ENCODE peak calls at places on chromosomes 11 and 22, in seven cellular contexts. B, X, F, S, J, M and V are unnamed samples. For H3K36me3, the result is how much of the 10 kb centered on the place peaks cover.

GRCh38 chr11:106236295-106236694 is 158.8 kb downstream of the AASDHPPT start:
- DNase-seq in B (no peak), S (peak), M (no peak), X (no peak), F (no peak), J (no peak), V (no peak)

GRCh38 chr22:50529416-50530279 is at the start of gene TYMP:
- DNase-seq in X (no peak), F (peak), J (peak), S (no peak), B (no peak), M (peak), V (peak)

GRCh38 chr11:96051820-96052219 is 127.9 kb upstream of the MTMR2 start:
- DNase-seq in M (no peak), J (no peak), F (no peak), X (no peak), B (no peak), S (no peak), V (no peak)

GRCh38 chr11:102410382-102410784 is 42.2 kb downstream of the TMEM123 start:
- DNase-seq in M (no peak), S (peak), F (no peak), B (peak), X (no peak), J (no peak), V (no peak)

GRCh38 chr11:120134106-120134930 is 3.6 kb downstream of the TRIM29 start:
- DNase-seq in B (no peak), M (peak), F (no peak), X (no peak), S (no peak), J (peak), V (peak)

GRCh38 chr11:44632466-44633123 is 67.1 kb downstream of the CD82 start:
- DNase-seq in F (no peak), M (peak), B (peak), X (no peak), S (peak), J (no peak), V (peak)

GRCh38 chr22:44402196-44403111 is 89.7 kb upstream of the SHISAL1 start:
- DNase-seq in M (peak), B (no peak), S (no peak), X (no peak), J (peak), F (peak), V (peak)

GRCh38 chr11:20015101-20015500 is 145.2 kb downstream of the DBX1 start:
- DNase-seq in X (no peak), B (no peak), J (no peak), F (no peak), M (no peak), S (no peak), V (no peak)

GRCh38 chr11:59551651-59552521 is 40.5 kb downstream of the OR4D9 start:
- DNase-seq in F (no peak), B (peak), J (no peak), X (no peak), M (no peak), S (peak), V (no peak)

GRCh38 chr11:124863137-124863825 is 2.0 kb upstream of the ROBO3 start:
- DNase-seq in J (peak), F (peak), M (peak), X (no peak), S (peak), B (peak), V (peak)

GRCh38 chr11:120564573-120565301 is 53.2 kb downstream of the GRIK4 start:
- DNase-seq in M (no peak), B (peak), J (peak), X (no peak), F (peak), S (peak), V (no peak)

GRCh38 chr11:132072044-132072879 is 701.8 kb downstream of the NTM start:
- DNase-seq in X (no peak), F (no peak), B (no peak), S (peak), J (no peak), M (no peak), V (no peak)

GRCh38 chr11:95456704-95457491 is 225.9 kb upstream of the SESN3 start:
- DNase-seq in J (no peak), X (no peak), S (peak), F (no peak), B (no peak), M (no peak), V (no peak)

GRCh38 chr22:31614781-31615480 is 47.1 kb downstream of the PISD start:
- DNase-seq in F (no peak), X (no peak), J (peak), M (no peak), S (no peak), B (no peak), V (no peak)

GRCh38 chr22:38246692-38247091 is 26.1 kb downstream of the TMEM184B start:
- DNase-seq in S (no peak), X (no peak), J (no peak), F (no peak), B (no peak), M (no peak), V (no peak)

GRCh38 chr11:19871531-19871930 is 158.9 kb downstream of the NAV2 start:
- DNase-seq in S (no peak), F (no peak), J (no peak), B (no peak), M (no peak), X (no peak), V (no peak)

GRCh38 chr11:1260023-1260501 is 37.2 kb downstream of the MUC5B start:
- DNase-seq in X (no peak), M (no peak), J (peak), S (peak), B (no peak), F (peak), V (no peak)

GRCh38 chr11:29093416-29093815 is 923.4 kb downstream of the KCNA4 start:
- DNase-seq in S (no peak), F (no peak), J (no peak), M (no peak), B (no peak), X (no peak), V (no peak)

GRCh38 chr11:8941341-8942103 is 1.3 kb downstream of the ASCL3 start:
- DNase-seq in M (no peak), X (no peak), J (no peak), S (no peak), F (no peak), B (no peak), V (no peak)

GRCh38 chr11:118000067-118000849 is 14.1 kb downstream of the IL10RA start:
- DNase-seq in F (no peak), B (no peak), X (no peak), S (no peak), J (no peak), M (peak), V (no peak)

GRCh38 chr11:19539861-19540260 is 172.8 kb upstream of the NAV2 start:
- DNase-seq in J (no peak), S (no peak), M (no peak), B (no peak), F (no peak), X (no peak), V (no peak)

GRCh38 chr11:13073119-13073981 is 64.2 kb downstream of the RASSF10 start:
- DNase-seq in S (no peak), X (no peak), B (no peak), F (no peak), M (no peak), J (no peak), V (no peak)

GRCh38 chr22:50061141-50061823 is 3.2 kb upstream of the TTLL8 start:
- DNase-seq in F (no peak), X (no peak), S (no peak), J (peak), B (no peak), M (no peak), V (no peak)

GRCh38 chr11:91296628-91297027 is 928.0 kb upstream of the FAT3 start:
- DNase-seq in J (no peak), F (no peak), M (no peak), X (no peak), S (no peak), B (no peak), V (no peak)

GRCh38 chr11:110524227-110524626 is 94.5 kb downstream of the FDX1 start:
- DNase-seq in X (no peak), J (no peak), B (no peak), M (no peak), S (no peak), F (no peak), V (no peak)

GRCh38 chr11:11531127-11531526 is 90.7 kb downstream of the GALNT18 start:
- DNase-seq in F (no peak), M (no peak), B (no peak), X (no peak), S (no peak), J (no peak), V (no peak)

GRCh38 chr11:122663056-122663740 is 7.7 kb downstream of the UBASH3B start:
- DNase-seq in X (no peak), S (no peak), M (no peak), F (no peak), J (no peak), B (no peak), V (no peak)

GRCh38 chr11:111837366-111837891 is 34.0 kb downstream of the ALG9 start:
- DNase-seq in X (no peak), J (no peak), F (no peak), B (no peak), M (no peak), S (no peak), V (no peak)

GRCh38 chr11:1237851-1238250 is 15.0 kb downstream of the MUC5B start:
- DNase-seq in F (peak), M (no peak), S (no peak), J (peak), B (no peak), X (no peak), V (no peak)

GRCh38 chr22:47452184-47452583 is 689.7 kb downstream of the TBC1D22A start:
- DNase-seq in B (no peak), X (no peak), J (no peak), M (no peak), F (no peak), S (peak), V (no peak)

GRCh38 chr11:68832476-68833176 is 9.1 kb downstream of the CPT1A start:
- DNase-seq in F (no peak), S (no peak), B (no peak), M (no peak), X (no peak), J (no peak), V (no peak)

GRCh38 chr11:15863411-15863810 is 492.9 kb downstream of the SOX6 start:
- DNase-seq in S (no peak), X (no peak), M (no peak), J (no peak), F (no peak), B (peak), V (no peak)

GRCh38 chr11:38593649-38594048 is 1995.6 kb upstream of the RAG2 start:
- DNase-seq in F (no peak), M (no peak), B (no peak), S (no peak), X (no peak), J (no peak), V (no peak)

GRCh38 chr11:10044618-10045017 is 249.4 kb downstream of the SBF2 start:
- DNase-seq in S (peak), X (no peak), M (no peak), B (no peak), F (no peak), J (no peak), V (no peak)

GRCh38 chr11:1152316-1153104 is 5.2 kb upstream of the MUC5AC start:
- DNase-seq in S (no peak), M (peak), B (no peak), J (peak), F (no peak), X (no peak), V (peak)

GRCh38 chr22:17549655-17550054 is 13.6 kb upstream of the SLC25A18 start:
- DNase-seq in X (no peak), B (no peak), M (no peak), J (no peak), F (no peak), S (no peak), V (no peak)

GRCh38 chr11:3056296-3057068 is 741 bp downstream of the CARS1 start:
- DNase-seq in M (peak), F (peak), S (no peak), X (no peak), J (no peak), B (no peak), V (no peak)

GRCh38 chr11:72007089-72007476 is 8.4 kb downstream of the IL18BP start:
- DNase-seq in F (no peak), S (no peak), J (no peak), B (no peak), M (no peak), X (no peak), V (no peak)

GRCh38 chr11:72005347-72006260 is 6.9 kb downstream of the IL18BP start:
- DNase-seq in M (no peak), F (peak), X (no peak), B (no peak), J (no peak), S (no peak), V (peak)

GRCh38 chr11:72004515-72005346 is 6.0 kb downstream of the IL18BP start:
- DNase-seq in B (no peak), F (no peak), J (no peak), X (no peak), S (no peak), M (no peak), V (no peak)

GRCh38 chr11:72007587-72007986 is 8.9 kb downstream of the IL18BP start:
- DNase-seq in B (no peak), S (no peak), F (no peak), X (no peak), M (no peak), J (no peak), V (no peak)

DNA sequence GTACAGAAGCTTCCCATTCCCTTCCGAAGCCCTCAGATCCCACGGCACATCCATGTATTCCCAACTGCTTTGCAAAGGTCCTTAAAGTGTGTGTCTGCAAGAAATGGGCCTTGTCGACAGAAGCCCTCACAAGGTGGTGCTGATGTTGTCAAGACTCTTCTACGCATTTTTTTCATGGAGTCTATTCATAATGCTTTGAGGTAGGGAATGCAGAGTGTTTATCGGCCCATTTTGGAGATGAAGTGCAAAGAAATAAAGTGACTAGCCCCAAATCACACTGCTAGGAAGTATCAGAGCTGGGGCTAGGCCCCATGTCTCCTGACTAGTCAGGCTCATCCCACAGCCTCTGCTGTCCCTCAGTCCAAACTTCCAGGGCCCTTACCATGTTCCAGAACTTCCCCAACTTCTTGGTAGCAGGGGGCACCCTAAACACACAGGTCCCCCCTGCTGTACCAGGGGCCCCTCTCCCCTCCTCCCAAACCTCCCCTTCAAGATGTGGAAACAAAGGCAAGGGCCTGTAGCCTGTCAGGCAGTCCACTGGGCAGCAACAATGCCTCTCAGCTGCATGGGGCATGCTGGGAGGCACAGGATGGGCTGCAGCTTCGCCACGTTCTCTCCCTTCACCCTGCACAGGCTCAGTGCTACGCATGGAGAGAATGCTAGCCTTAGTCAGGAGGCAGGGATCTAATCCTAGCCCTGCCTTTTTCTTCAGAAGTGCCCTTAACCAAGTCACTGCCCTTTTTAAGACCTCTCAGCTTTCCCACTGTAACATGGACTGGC is 7.8 kb downstream of the IL18BP start:
- DNase-seq in M (no peak), X (no peak), S (no peak), B (no peak), J (no peak), F (no peak), V (no peak)
- H3K36me3 ChIP-seq in M (under half), X (under half), S (under half), B (half or more), J (half or more), F (half or more), V (half or more)

DNA sequence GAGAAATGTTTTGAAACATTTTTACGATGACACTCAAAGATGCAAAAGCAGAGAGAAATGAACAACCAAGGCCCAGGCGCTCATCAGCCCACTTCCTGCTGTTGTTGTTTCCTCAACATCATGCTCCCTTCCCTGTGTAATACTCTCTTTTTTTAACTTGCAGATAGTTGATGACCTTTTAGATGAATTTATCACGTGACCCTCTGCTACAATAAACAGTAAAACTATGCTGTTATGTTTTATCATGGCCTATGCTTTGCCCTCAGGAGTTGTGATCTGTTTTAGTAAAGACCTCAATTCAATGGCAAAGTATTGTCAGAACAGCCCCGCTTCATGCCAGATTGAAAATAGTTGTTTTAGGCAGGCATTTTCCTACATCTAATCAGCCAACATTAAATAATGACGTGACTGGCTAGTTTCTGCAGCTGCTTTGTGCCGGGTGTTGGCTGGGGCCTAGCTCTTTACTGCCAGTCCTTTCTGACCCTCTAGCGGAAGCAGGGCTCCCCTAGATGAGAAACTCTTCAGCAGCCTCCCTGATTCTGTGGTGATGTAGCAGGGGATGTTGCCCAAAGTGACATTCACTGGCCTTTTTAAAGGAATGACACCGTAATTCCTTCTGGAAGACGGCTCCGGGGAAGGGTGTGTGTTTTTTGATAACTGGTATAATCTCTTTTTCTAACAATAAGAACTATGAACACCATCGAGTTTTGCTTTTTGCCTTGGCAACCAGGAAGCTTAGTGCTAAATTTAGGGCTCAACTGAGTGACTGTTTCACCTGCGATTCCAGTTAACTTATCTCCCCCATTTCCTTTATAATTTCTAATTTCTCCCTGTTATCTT is 40.0 kb downstream of the ADAMTS15 start:
- DNase-seq in S (no peak), F (no peak), B (no peak), J (no peak), M (no peak), X (no peak), V (no peak)
- H3K27ac ChIP-seq in S (no peak), F (no peak), B (no peak), J (no peak), M (no peak), X (no peak), V (peak)

DNA sequence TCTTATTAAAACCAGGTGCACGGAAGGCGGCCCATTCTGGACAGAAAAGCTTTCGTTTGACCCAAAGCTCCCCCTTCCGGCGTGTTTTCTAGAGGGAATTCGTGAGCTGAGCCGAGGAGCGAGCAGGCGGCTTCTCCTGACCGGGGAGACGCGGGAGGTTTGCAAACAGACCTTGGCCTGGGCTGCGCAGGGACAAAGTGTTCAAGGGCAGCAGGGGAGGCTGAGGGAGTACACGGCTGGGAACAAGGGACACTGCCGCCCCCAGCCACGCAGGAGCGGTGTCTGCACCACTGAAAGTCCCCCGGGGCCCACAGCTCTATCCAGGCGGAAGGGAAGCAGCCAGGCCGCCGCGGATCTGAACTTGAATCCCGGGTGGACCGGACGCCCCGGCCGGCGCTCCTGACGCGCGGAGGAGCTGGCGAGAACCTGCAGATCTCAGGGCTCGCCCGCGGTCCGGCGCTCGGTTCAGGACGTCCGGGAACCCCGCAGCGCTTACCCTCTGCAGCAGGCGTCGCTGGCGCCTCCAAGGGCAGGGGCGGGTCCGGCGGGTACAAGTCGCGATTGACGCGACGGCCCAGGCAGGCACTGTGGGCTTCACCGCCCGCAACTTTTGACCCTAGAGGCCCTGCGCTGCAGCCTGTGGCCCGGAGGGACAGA is 101.9 kb downstream of the WT1 start:
- DNase-seq in S (peak), F (peak), X (no peak), B (peak), J (peak), M (peak), V (peak)
- H3K36me3 ChIP-seq in S (under half), F (under half), X (under half), B (under half), J (under half), M (under half), V (under half)

GRCh38 chr11:129640671-129641070 is 175.0 kb upstream of the TMEM45B start:
- DNase-seq in F (no peak), B (no peak), J (no peak), M (no peak), X (no peak), S (no peak), V (no peak)
- H3K27ac ChIP-seq in F (no peak), B (no peak), J (no peak), M (no peak), X (no peak), S (no peak), V (no peak)